ENCODE peak calls at places on chromosomes 5 and 9, in five cellular contexts. R is HAP-1, P is dorsolateral prefrontal cortex, K is GM23338, B is GM18507. G is an unnamed sample.

GRCh38 chr5:179530069-179530998 is 20.0 kb upstream of the RUFY1 start:
- DNase-seq in P (no peak), R (peak), K (peak), B (peak), G (no peak)

GRCh38 chr5:149133795-149134777 is 7.2 kb upstream of the ABLIM3 start:
- DNase-seq in K (no peak), R (no peak), P (no peak), B (no peak), G (no peak)

GRCh38 chr5:133321833-133322420 is 270.1 kb downstream of the HSPA4 start:
- DNase-seq in P (no peak), B (no peak), R (no peak), K (no peak), G (no peak)

GRCh38 chr9:136645903-136646754 is 16.6 kb upstream of the EGFL7 start:
- DNase-seq in R (no peak), B (no peak), P (no peak), K (peak), G (no peak)

GRCh38 chr5:135878156-135878620 is 17.5 kb downstream of the IL9 start:
- DNase-seq in R (no peak), P (no peak), B (no peak), K (no peak), G (no peak)

GRCh38 chr9:78695521-78695920 is 398.6 kb downstream of the PSAT1 start:
- DNase-seq in K (no peak), P (no peak), R (no peak), B (no peak), G (no peak)

GRCh38 chr5:75167345-75167744 is 69.3 kb downstream of the ANKRD31 start:
- DNase-seq in B (no peak), P (no peak), K (peak), R (no peak), G (no peak)

GRCh38 chr5:124193371-124193789 is 553.1 kb downstream of the ZNF608 start:
- DNase-seq in R (no peak), K (no peak), B (no peak), P (no peak), G (no peak)

GRCh38 chr5:96388186-96388585 is 44.9 kb downstream of the PCSK1 start:
- DNase-seq in B (no peak), R (no peak), K (no peak), P (no peak), G (no peak)

GRCh38 chr9:137314561-137315560 is 12.8 kb upstream of the NRARP start:
- DNase-seq in K (no peak), P (no peak), B (no peak), R (peak), G (no peak)

GRCh38 chr5:83718936-83719495 is 1.6 kb downstream of the HAPLN1 start:
- DNase-seq in P (no peak), B (no peak), K (no peak), R (no peak), G (no peak)

GRCh38 chr9:129355641-129356040 is 177.6 kb upstream of the IER5L start:
- DNase-seq in R (no peak), P (no peak), K (no peak), B (no peak), G (no peak)

GRCh38 chr5:3858524-3858923 is 262.9 kb downstream of the IRX1 start:
- DNase-seq in P (no peak), R (no peak), K (no peak), B (no peak), G (no peak)

GRCh38 chr9:72931437-72931836 is 21.4 kb downstream of the ALDH1A1 start:
- DNase-seq in B (no peak), R (no peak), K (no peak), P (no peak), G (no peak)

GRCh38 chr9:32571969-32572899 is 725 bp downstream of the NDUFB6 start:
- DNase-seq in K (peak), B (peak), R (peak), P (no peak), G (no peak)

GRCh38 chr9:130073373-130073772 is 19.7 kb downstream of the GPR107 start:
- DNase-seq in B (no peak), P (no peak), R (no peak), K (no peak), G (no peak)

GRCh38 chr5:5781335-5781734 is 358.9 kb downstream of the ICE1 start:
- DNase-seq in P (no peak), K (no peak), B (no peak), R (no peak), G (no peak)

GRCh38 chr9:80078826-80079225 is 507.1 kb downstream of the TLE4 start:
- DNase-seq in R (no peak), B (no peak), P (no peak), K (no peak), G (no peak)

GRCh38 chr5:109953821-109954220 is 264.1 kb downstream of the MAN2A1 start:
- DNase-seq in K (no peak), P (no peak), B (no peak), R (no peak), G (no peak)

GRCh38 chr5:95244479-95244878 is 40.4 kb downstream of the MCTP1 start:
- DNase-seq in B (no peak), K (no peak), R (no peak), P (no peak), G (no peak)

GRCh38 chr9:4269872-4270271 is 30.0 kb downstream of the GLIS3 start:
- DNase-seq in P (no peak), B (no peak), K (no peak), R (no peak), G (no peak)

GRCh38 chr5:127011151-127011550 is 19.2 kb downstream of the MARCHF3 start:
- DNase-seq in R (no peak), P (no peak), K (no peak), B (no peak), G (no peak)

GRCh38 chr5:99061299-99061698 is 132.5 kb upstream of the CHD1 start:
- DNase-seq in B (no peak), R (no peak), P (no peak), K (no peak), G (no peak)

GRCh38 chr5:142924135-142924883 is 154.1 kb downstream of the ARHGAP26 start:
- DNase-seq in K (no peak), B (no peak), P (no peak), R (no peak), G (no peak)

GRCh38 chr9:73009649-73010288 is 56.9 kb upstream of the ALDH1A1 start:
- DNase-seq in R (no peak), K (peak), B (no peak), P (no peak), G (no peak)

GRCh38 chr9:82560457-82560904 is 502.5 kb downstream of the RASEF start:
- DNase-seq in B (no peak), P (no peak), R (no peak), K (no peak), G (no peak)

GRCh38 chr9:138112791-138113600 is 235.4 kb downstream of the CACNA1B start:
- DNase-seq in P (no peak), B (no peak), K (peak), R (no peak), G (no peak)

GRCh38 chr5:113176196-113176595 is 199.6 kb downstream of the DCP2 start:
- DNase-seq in P (no peak), R (no peak), K (no peak), B (no peak), G (no peak)

GRCh38 chr5:123176224-123176937 is 87.3 kb downstream of the PRDM6 start:
- DNase-seq in B (no peak), K (no peak), P (no peak), R (no peak), G (no peak)

GRCh38 chr5:135151256-135151655 is 117.2 kb upstream of the PITX1 start:
- DNase-seq in K (no peak), B (no peak), P (no peak), R (no peak), G (no peak)

GRCh38 chr5:155010881-155011280 is 2.7 kb upstream of the KIF4B start:
- DNase-seq in P (no peak), K (no peak), R (no peak), B (no peak), G (no peak)

GRCh38 chr5:34930527-34930844 is 1.1 kb downstream of the DNAJC21 start:
- DNase-seq in R (no peak), P (no peak), K (no peak), B (no peak), G (no peak)

GRCh38 chr9:94867842-94868312 is 141.4 kb downstream of the AOPEP start:
- DNase-seq in B (no peak), K (no peak), P (no peak), R (no peak), G (no peak)

GRCh38 chr5:140633081-140633471 is at the start of gene CD14:
- DNase-seq in K (peak), R (no peak), B (no peak), P (no peak), G (no peak)

GRCh38 chr5:171848911-171849520 is 63.4 kb downstream of the SMIM23 start:
- DNase-seq in R (no peak), P (no peak), K (no peak), B (no peak), G (no peak)

GRCh38 chr5:96875805-96876291 is 452 bp upstream of the ERAP2 start:
- DNase-seq in R (peak), K (no peak), P (no peak), B (no peak), G (no peak)